ENCODE peak calls at places on chromosomes 2 and 18, in ten cellular contexts. One of them, this sample, is unnamed.

GRCh38 chr2:135945521-135945920 is 39.9 kb downstream of the DARS1 start:
- DNase-seq in esophagus squamous epithelium: no peak
- DNase-seq in H1: no peak
- DNase-seq in spleen: no peak
- DNase-seq in Calu3: no peak
- DNase-seq in tibial nerve: no peak
- DNase-seq in fibroblast of lung: peak; percentile 29
- DNase-seq in suprapubic skin: no peak
- DNase-seq in GM20000: no peak
- DNase-seq in AG09319: no peak
- DNase-seq in this sample: no peak

GRCh38 chr2:142975239-142975638 is 97.8 kb downstream of the KYNU start:
- DNase-seq in tibial nerve: no peak
- DNase-seq in suprapubic skin: no peak
- DNase-seq in Calu3: no peak
- DNase-seq in fibroblast of lung: no peak
- DNase-seq in GM20000: no peak
- DNase-seq in spleen: no peak
- DNase-seq in H1: no peak
- DNase-seq in esophagus squamous epithelium: no peak
- DNase-seq in AG09319: no peak
- DNase-seq in this sample: no peak

GRCh38 chr18:60090170-60090569 is 190.4 kb downstream of the PMAIP1 start:
- DNase-seq in esophagus squamous epithelium: no peak
- DNase-seq in AG09319: no peak
- DNase-seq in Calu3: no peak
- DNase-seq in fibroblast of lung: no peak
- DNase-seq in tibial nerve: no peak
- DNase-seq in H1: no peak
- DNase-seq in suprapubic skin: no peak
- DNase-seq in GM20000: peak; percentile 11
- DNase-seq in spleen: no peak
- DNase-seq in this sample: peak; percentile 4

GRCh38 chr2:211114826-211115450 is 558.5 kb downstream of the CPS1 start:
- DNase-seq in H1: no peak
- DNase-seq in Calu3: no peak
- DNase-seq in tibial nerve: no peak
- DNase-seq in esophagus squamous epithelium: no peak
- DNase-seq in fibroblast of lung: peak; percentile 94
- DNase-seq in AG09319: peak; percentile 32
- DNase-seq in GM20000: no peak
- DNase-seq in suprapubic skin: no peak
- DNase-seq in spleen: no peak
- DNase-seq in this sample: peak; percentile 35

GRCh38 chr2:127324635-127325034 is 30.7 kb upstream of the ERCC3 start:
- DNase-seq in H1: no peak
- DNase-seq in Calu3: peak; percentile 39
- DNase-seq in AG09319: peak; percentile 23
- DNase-seq in GM20000: no peak
- DNase-seq in spleen: no peak
- DNase-seq in tibial nerve: no peak
- DNase-seq in suprapubic skin: no peak
- DNase-seq in fibroblast of lung: peak; percentile 45
- DNase-seq in esophagus squamous epithelium: no peak
- DNase-seq in this sample: peak; percentile 77

GRCh38 chr18:1017679-1018078 is 113.0 kb downstream of the ADCYAP1 start:
- DNase-seq in esophagus squamous epithelium: no peak
- DNase-seq in AG09319: no peak
- DNase-seq in GM20000: no peak
- DNase-seq in H1: no peak
- DNase-seq in fibroblast of lung: no peak
- DNase-seq in spleen: no peak
- DNase-seq in Calu3: no peak
- DNase-seq in suprapubic skin: no peak
- DNase-seq in tibial nerve: no peak
- DNase-seq in this sample: no peak

GRCh38 chr2:42863320-42863719 is 70.9 kb upstream of the HAAO start:
- DNase-seq in AG09319: no peak
- DNase-seq in tibial nerve: no peak
- DNase-seq in fibroblast of lung: no peak
- DNase-seq in esophagus squamous epithelium: no peak
- DNase-seq in spleen: peak; percentile 55
- DNase-seq in suprapubic skin: no peak
- DNase-seq in GM20000: no peak
- DNase-seq in H1: no peak
- DNase-seq in Calu3: no peak
- DNase-seq in this sample: no peak

GRCh38 chr18:36211612-36212065 is 24.3 kb downstream of the MOCOS start:
- DNase-seq in tibial nerve: no peak
- DNase-seq in fibroblast of lung: peak; percentile 9
- DNase-seq in suprapubic skin: no peak
- DNase-seq in esophagus squamous epithelium: no peak
- DNase-seq in H1: no peak
- DNase-seq in AG09319: no peak
- DNase-seq in GM20000: no peak
- DNase-seq in spleen: peak; percentile 32
- DNase-seq in Calu3: no peak
- DNase-seq in this sample: no peak

GRCh38 chr2:29209551-29209950 is 94.3 kb downstream of the CLIP4 start:
- DNase-seq in spleen: peak; percentile 28
- DNase-seq in H1: no peak
- DNase-seq in suprapubic skin: no peak
- DNase-seq in esophagus squamous epithelium: no peak
- DNase-seq in Calu3: no peak
- DNase-seq in tibial nerve: no peak
- DNase-seq in AG09319: no peak
- DNase-seq in fibroblast of lung: no peak
- DNase-seq in GM20000: no peak
- DNase-seq in this sample: no peak

GRCh38 chr2:29213871-29214341 is 98.7 kb downstream of the CLIP4 start:
- DNase-seq in H1: no peak
- DNase-seq in tibial nerve: no peak
- DNase-seq in suprapubic skin: no peak
- DNase-seq in spleen: peak; percentile 54
- DNase-seq in fibroblast of lung: no peak
- DNase-seq in AG09319: no peak
- DNase-seq in Calu3: no peak
- DNase-seq in esophagus squamous epithelium: no peak
- DNase-seq in GM20000: no peak
- DNase-seq in this sample: no peak

GRCh38 chr2:29215739-29216608 is 100.8 kb downstream of the CLIP4 start:
- DNase-seq in Calu3: no peak
- DNase-seq in AG09319: no peak
- DNase-seq in H1: no peak
- DNase-seq in esophagus squamous epithelium: no peak
- DNase-seq in spleen: peak; percentile 61
- DNase-seq in suprapubic skin: peak; percentile 58
- DNase-seq in GM20000: no peak
- DNase-seq in fibroblast of lung: no peak
- DNase-seq in tibial nerve: no peak
- DNase-seq in this sample: no peak

GRCh38 chr2:29215073-29215472 is 99.9 kb downstream of the CLIP4 start:
- DNase-seq in suprapubic skin: no peak
- DNase-seq in esophagus squamous epithelium: no peak
- DNase-seq in fibroblast of lung: no peak
- DNase-seq in AG09319: no peak
- DNase-seq in H1: no peak
- DNase-seq in spleen: peak; percentile 41
- DNase-seq in GM20000: no peak
- DNase-seq in tibial nerve: no peak
- DNase-seq in Calu3: no peak
- DNase-seq in this sample: no peak

DNA sequence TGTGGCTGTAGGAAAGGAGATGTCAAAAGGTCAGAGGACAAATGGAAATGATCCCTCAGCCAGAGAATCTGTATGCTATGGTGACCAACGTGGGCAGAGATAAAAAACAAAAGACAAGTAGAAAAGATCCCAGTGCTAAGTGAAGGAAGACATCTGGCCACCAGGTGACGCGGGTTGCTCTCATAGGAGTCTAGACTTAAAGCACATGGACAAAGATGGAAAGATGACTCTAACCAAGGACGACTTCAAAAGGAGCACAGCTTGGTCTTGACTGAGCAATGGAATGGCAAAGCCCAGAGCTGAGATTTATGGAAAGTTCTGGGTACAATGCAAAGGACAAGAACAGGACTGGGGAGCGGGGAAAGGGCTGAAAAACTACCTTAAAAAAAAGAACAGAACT is 96.8 kb downstream of the CLIP4 start:
- DNase-seq in tibial nerve: no peak
- DNase-seq in spleen: peak; percentile 36
- DNase-seq in esophagus squamous epithelium: no peak
- DNase-seq in AG09319: no peak
- DNase-seq in GM20000: no peak
- DNase-seq in fibroblast of lung: no peak
- DNase-seq in Calu3: no peak
- DNase-seq in suprapubic skin: no peak
- DNase-seq in H1: no peak
- DNase-seq in this sample: no peak
- TF ChIP-seq CTCF in tibial nerve: no peak
- TF ChIP-seq CTCF in spleen: no peak
- TF ChIP-seq CTCF in esophagus squamous epithelium: no peak
- TF ChIP-seq CTCF in AG09319: peak; percentile 35
- TF ChIP-seq CTCF in GM20000: no peak
- TF ChIP-seq CTCF in fibroblast of lung: no peak
- TF ChIP-seq CTCF in Calu3: no peak
- TF ChIP-seq CTCF in suprapubic skin: no peak
- TF ChIP-seq CTCF in H1: peak; percentile 22
- TF ChIP-seq CTCF in this sample: peak; percentile 4

DNA sequence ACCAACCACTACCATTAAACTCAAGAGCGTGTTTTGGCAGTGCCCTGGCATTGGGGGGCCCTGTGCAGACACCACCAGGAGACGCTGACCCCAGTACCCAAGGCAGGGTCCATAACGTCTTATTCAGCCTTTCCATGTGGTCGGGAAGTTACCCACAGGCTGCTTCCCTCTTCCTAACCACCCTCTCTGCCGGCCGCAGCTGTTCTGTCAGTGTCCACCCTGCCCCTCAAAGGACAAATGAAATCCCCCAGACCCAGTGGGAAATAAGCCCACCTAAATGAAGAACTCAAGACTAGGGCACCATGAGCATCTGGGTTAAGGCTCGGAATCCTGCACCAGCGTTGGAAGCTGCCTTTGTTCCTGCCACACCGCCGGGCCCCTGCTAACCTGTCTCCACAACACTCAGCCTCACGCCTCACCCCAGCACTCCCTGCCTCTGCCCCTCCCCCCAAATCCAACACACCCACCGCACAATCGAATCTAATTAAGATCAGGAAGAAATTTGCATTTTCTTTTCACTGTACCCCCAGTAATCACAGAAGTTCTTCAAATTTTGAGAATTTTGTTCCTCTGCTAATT is 21.7 kb downstream of the BCL11A start:
- DNase-seq in Calu3: no peak
- DNase-seq in suprapubic skin: no peak
- DNase-seq in fibroblast of lung: no peak
- DNase-seq in AG09319: no peak
- DNase-seq in esophagus squamous epithelium: no peak
- DNase-seq in H1: no peak
- DNase-seq in spleen: no peak
- DNase-seq in GM20000: no peak
- DNase-seq in tibial nerve: no peak
- DNase-seq in this sample: no peak
- TF ChIP-seq CTCF in Calu3: no peak
- TF ChIP-seq CTCF in suprapubic skin: no peak
- TF ChIP-seq CTCF in fibroblast of lung: no peak
- TF ChIP-seq CTCF in AG09319: no peak
- TF ChIP-seq CTCF in esophagus squamous epithelium: no peak
- TF ChIP-seq CTCF in H1: no peak
- TF ChIP-seq CTCF in spleen: no peak
- TF ChIP-seq CTCF in GM20000: no peak
- TF ChIP-seq CTCF in tibial nerve: no peak
- TF ChIP-seq CTCF in this sample: no peak

GRCh38 chr18:74388227-74388626 is 68.9 kb downstream of the DIPK1C start:
- DNase-seq in GM20000: no peak
- DNase-seq in esophagus squamous epithelium: no peak
- DNase-seq in tibial nerve: no peak
- DNase-seq in fibroblast of lung: no peak
- DNase-seq in AG09319: no peak
- DNase-seq in suprapubic skin: no peak
- DNase-seq in spleen: no peak
- DNase-seq in Calu3: no peak
- DNase-seq in H1: no peak
- DNase-seq in this sample: no peak

GRCh38 chr18:74387362-74387761 is 69.7 kb downstream of the DIPK1C start:
- DNase-seq in H1: no peak
- DNase-seq in Calu3: no peak
- DNase-seq in fibroblast of lung: no peak
- DNase-seq in spleen: no peak
- DNase-seq in AG09319: no peak
- DNase-seq in esophagus squamous epithelium: no peak
- DNase-seq in GM20000: no peak
- DNase-seq in tibial nerve: no peak
- DNase-seq in suprapubic skin: no peak
- DNase-seq in this sample: no peak

GRCh38 chr18:74389991-74390390 is 67.1 kb downstream of the DIPK1C start:
- DNase-seq in H1: no peak
- DNase-seq in tibial nerve: no peak
- DNase-seq in GM20000: no peak
- DNase-seq in suprapubic skin: no peak
- DNase-seq in AG09319: no peak
- DNase-seq in esophagus squamous epithelium: no peak
- DNase-seq in spleen: no peak
- DNase-seq in Calu3: no peak
- DNase-seq in fibroblast of lung: no peak
- DNase-seq in this sample: no peak

GRCh38 chr18:74390900-74391299 is 66.2 kb downstream of the DIPK1C start:
- DNase-seq in fibroblast of lung: no peak
- DNase-seq in GM20000: no peak
- DNase-seq in suprapubic skin: no peak
- DNase-seq in esophagus squamous epithelium: no peak
- DNase-seq in AG09319: no peak
- DNase-seq in spleen: no peak
- DNase-seq in H1: no peak
- DNase-seq in tibial nerve: no peak
- DNase-seq in Calu3: no peak
- DNase-seq in this sample: no peak

DNA sequence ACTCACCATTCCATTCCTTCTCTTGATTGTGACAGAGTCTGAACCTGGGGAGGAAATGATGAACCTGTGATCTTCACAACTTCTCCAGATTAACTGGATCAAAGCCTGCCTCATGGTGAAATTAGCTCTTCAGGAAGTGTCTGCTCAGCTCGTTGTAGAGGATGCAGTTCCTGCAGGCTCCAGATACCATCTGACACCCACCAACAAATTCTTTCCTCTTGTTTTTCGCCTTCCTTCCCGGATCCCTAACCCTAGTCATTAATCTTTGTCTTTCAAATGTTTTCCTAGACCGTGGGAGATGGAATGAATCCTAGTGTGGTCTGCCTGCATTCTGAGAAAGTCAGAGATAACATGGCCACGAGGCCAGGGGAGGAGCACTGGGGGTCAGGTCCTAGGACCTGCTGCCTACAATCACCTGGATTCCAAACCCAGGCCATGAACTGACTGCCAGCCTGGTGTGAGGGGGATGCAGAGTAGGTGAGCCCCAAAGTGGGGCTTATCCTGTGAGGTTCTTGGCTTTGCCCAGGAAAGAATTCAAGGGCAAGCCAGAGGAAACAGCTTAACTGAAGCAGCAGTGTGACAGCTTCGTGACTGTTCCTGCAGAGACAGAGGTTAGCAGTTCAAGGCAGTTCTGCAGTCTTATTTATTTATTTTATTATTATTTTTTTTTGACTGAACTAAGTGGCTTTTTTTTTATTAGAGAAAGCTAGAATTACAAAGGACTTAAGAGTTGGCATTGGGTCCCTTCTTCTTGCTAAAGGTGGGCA is 67.8 kb downstream of the DIPK1C start:
- DNase-seq in tibial nerve: no peak
- DNase-seq in suprapubic skin: no peak
- DNase-seq in H1: no peak
- DNase-seq in spleen: no peak
- DNase-seq in GM20000: no peak
- DNase-seq in Calu3: no peak
- DNase-seq in fibroblast of lung: peak; percentile 35
- DNase-seq in esophagus squamous epithelium: no peak
- DNase-seq in AG09319: no peak
- DNase-seq in this sample: no peak
- TF ChIP-seq CTCF in tibial nerve: no peak
- TF ChIP-seq CTCF in suprapubic skin: no peak
- TF ChIP-seq CTCF in H1: no peak
- TF ChIP-seq CTCF in spleen: no peak
- TF ChIP-seq CTCF in GM20000: no peak
- TF ChIP-seq CTCF in Calu3: no peak
- TF ChIP-seq CTCF in fibroblast of lung: no peak
- TF ChIP-seq CTCF in esophagus squamous epithelium: no peak
- TF ChIP-seq CTCF in AG09319: no peak
- TF ChIP-seq CTCF in this sample: no peak

DNA sequence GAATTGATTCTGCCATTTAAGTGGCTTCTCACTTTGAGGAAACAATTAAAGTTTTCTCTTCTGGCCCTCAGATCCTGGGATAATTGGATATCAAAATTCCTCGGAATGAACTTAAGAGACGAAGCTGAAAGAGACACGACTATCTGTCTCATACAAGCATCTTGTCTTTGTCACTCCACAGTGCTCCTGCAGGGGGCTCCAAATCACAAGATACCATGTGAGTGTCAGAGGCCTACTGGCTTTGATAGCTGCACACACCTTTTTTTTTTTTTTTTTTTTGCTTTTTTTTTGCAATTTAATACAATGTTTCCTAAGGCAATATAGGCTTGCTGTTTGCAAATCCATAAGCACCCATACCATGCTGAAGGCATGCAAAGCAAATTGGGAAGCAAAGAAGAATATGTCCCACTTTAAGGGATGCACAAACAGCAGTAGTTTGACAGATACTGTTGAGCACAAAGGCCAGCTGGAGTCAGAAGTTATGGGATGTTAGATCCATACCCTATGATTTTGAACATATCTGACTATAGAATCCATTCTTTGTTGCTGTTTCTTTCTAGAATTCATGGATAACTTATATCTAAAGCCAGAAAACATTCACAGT is 109.0 kb upstream of the CBLN2 start:
- DNase-seq in Calu3: peak; percentile 56
- DNase-seq in AG09319: no peak
- DNase-seq in fibroblast of lung: peak; percentile 10
- DNase-seq in esophagus squamous epithelium: no peak
- DNase-seq in tibial nerve: no peak
- DNase-seq in H1: peak; percentile 29
- DNase-seq in GM20000: peak; percentile 52
- DNase-seq in spleen: no peak
- DNase-seq in suprapubic skin: no peak
- DNase-seq in this sample: peak; percentile 6
- TF ChIP-seq CTCF in Calu3: peak; percentile 41
- TF ChIP-seq CTCF in AG09319: peak; percentile 30
- TF ChIP-seq CTCF in fibroblast of lung: no peak
- TF ChIP-seq CTCF in esophagus squamous epithelium: no peak
- TF ChIP-seq CTCF in tibial nerve: no peak
- TF ChIP-seq CTCF in H1: peak; percentile 40
- TF ChIP-seq CTCF in GM20000: peak; percentile 52
- TF ChIP-seq CTCF in spleen: peak; percentile 51
- TF ChIP-seq CTCF in suprapubic skin: no peak
- TF ChIP-seq CTCF in this sample: peak; percentile 26